ENCODE peak calls at places on chromosomes 2 and 18, in eight cellular contexts. B is mammary epithelial cell, I is tibial artery, P is uterus, Y is adrenal gland, K is Peyer's patch, A is right cardiac atrium, G is upper lobe of left lung. E is an unnamed sample.

GRCh38 chr2:233470007-233470687 is 96.4 kb downstream of the USP40 start:
- DNase-seq in B (no peak), I (peak; percentile 51), P (peak; percentile 53), Y (no peak), K (peak; percentile 54), A (peak; percentile 90), G (no peak), E (no peak)

GRCh38 chr2:71643674-71644357 is 190.5 kb downstream of the DYSF start:
- DNase-seq in B (no peak), I (no peak), P (no peak), Y (no peak), K (no peak), A (no peak), G (no peak), E (no peak)

GRCh38 chr18:10524507-10525425 is 1.1 kb upstream of the NAPG start:
- DNase-seq in B (peak; percentile 34), I (no peak), P (peak; percentile 75), Y (no peak), K (no peak), A (no peak), G (no peak), E (no peak)

GRCh38 chr2:64770781-64771334 is 117.1 kb upstream of the SERTAD2 start:
- DNase-seq in B (peak; percentile 84), I (peak; percentile 65), P (peak; percentile 87), Y (peak; percentile 90), K (no peak), A (peak; percentile 64), G (no peak), E (peak; percentile 16)

GRCh38 chr2:111664451-111664850 is 219.5 kb downstream of the ANAPC1 start:
- DNase-seq in B (no peak), I (no peak), P (no peak), Y (no peak), K (no peak), A (no peak), G (no peak), E (no peak)

GRCh38 chr2:64540615-64541014 is 16.5 kb downstream of the AFTPH start:
- DNase-seq in B (no peak), I (no peak), P (no peak), Y (no peak), K (no peak), A (no peak), G (no peak), E (no peak)

GRCh38 chr2:128782411-128783192 is 463.9 kb upstream of the HS6ST1 start:
- DNase-seq in B (no peak), I (peak; percentile 7), P (no peak), Y (no peak), K (no peak), A (no peak), G (peak; percentile 18), E (no peak)

GRCh38 chr2:9260411-9261037 is 53.9 kb downstream of the ASAP2 start:
- DNase-seq in B (no peak), I (no peak), P (no peak), Y (no peak), K (no peak), A (no peak), G (no peak), E (no peak)

GRCh38 chr2:119819846-119820245 is 60.1 kb downstream of the PTPN4 start:
- DNase-seq in B (no peak), I (no peak), P (no peak), Y (no peak), K (no peak), A (no peak), G (no peak), E (no peak)

GRCh38 chr2:215917953-215918620 is 95.3 kb downstream of the MREG start:
- DNase-seq in B (peak; percentile 76), I (no peak), P (no peak), Y (no peak), K (no peak), A (no peak), G (no peak), E (no peak)

GRCh38 chr18:22731398-22731797 is 201.7 kb upstream of the RBBP8 start:
- DNase-seq in B (no peak), I (no peak), P (no peak), Y (no peak), K (no peak), A (no peak), G (no peak), E (no peak)

GRCh38 chr2:100031604-100032003 is 110.8 kb downstream of the AFF3 start:
- DNase-seq in B (no peak), I (no peak), P (no peak), Y (no peak), K (no peak), A (no peak), G (no peak), E (no peak)

GRCh38 chr2:45567974-45568789 is 42.9 kb downstream of the SRBD1 start:
- DNase-seq in B (no peak), I (no peak), P (no peak), Y (no peak), K (no peak), A (no peak), G (no peak), E (no peak)

GRCh38 chr2:197674546-197674945 is 841 bp downstream of the RFTN2 start:
- DNase-seq in B (no peak), I (no peak), P (no peak), Y (no peak), K (no peak), A (no peak), G (no peak), E (no peak)

GRCh38 chr2:23367760-23368159 is 17.2 kb upstream of the KLHL29 start:
- DNase-seq in B (peak; percentile 8), I (no peak), P (no peak), Y (no peak), K (no peak), A (no peak), G (no peak), E (no peak)

GRCh38 chr2:240240017-240240416 is 99.6 kb upstream of the OTOS start:
- DNase-seq in B (no peak), I (no peak), P (no peak), Y (no peak), K (no peak), A (no peak), G (no peak), E (no peak)

GRCh38 chr18:61922435-61922834 is 29.6 kb upstream of the RNF152 start:
- DNase-seq in B (peak; percentile 59), I (no peak), P (no peak), Y (no peak), K (no peak), A (no peak), G (no peak), E (no peak)

GRCh38 chr2:26241928-26242436 is 2.5 kb downstream of the HADHA start:
- DNase-seq in B (no peak), I (no peak), P (no peak), Y (no peak), K (no peak), A (no peak), G (no peak), E (no peak)
- H3K4me3 ChIP-seq in B (no peak overlapping the region), I (no peak overlapping the region), P (no peak overlapping the region), Y (peak overlapping the region; percentile 74), K (no peak overlapping the region), A (no peak overlapping the region), G (no peak overlapping the region), E (peak overlapping the region; percentile 85)

GRCh38 chr2:144521702-144522101 is 1.8 kb upstream of the ZEB2 start:
- DNase-seq in B (no peak), I (peak; percentile 43), P (no peak), Y (no peak), K (no peak), A (peak; percentile 54), G (no peak), E (no peak)
- H3K4me3 ChIP-seq in B (no peak overlapping the region), I (peak overlapping the region; percentile 71), P (peak overlapping the region; percentile 74), Y (peak overlapping the region; percentile 94), K (no peak overlapping the region), A (peak overlapping the region; percentile 98), G (no peak overlapping the region), E (peak overlapping the region; percentile 89)

GRCh38 chr2:28730641-28731146 is 20.9 kb upstream of the PPP1CB start:
- DNase-seq in B (no peak), I (no peak), P (no peak), Y (no peak), K (no peak), A (no peak), G (no peak), E (no peak)

GRCh38 chr2:28737655-28738054 is 14.0 kb upstream of the PPP1CB start:
- DNase-seq in B (no peak), I (no peak), P (no peak), Y (no peak), K (no peak), A (no peak), G (no peak), E (no peak)

GRCh38 chr2:28735511-28735910 is 16.1 kb upstream of the PPP1CB start:
- DNase-seq in B (no peak), I (no peak), P (no peak), Y (no peak), K (no peak), A (no peak), G (no peak), E (no peak)

DNA sequence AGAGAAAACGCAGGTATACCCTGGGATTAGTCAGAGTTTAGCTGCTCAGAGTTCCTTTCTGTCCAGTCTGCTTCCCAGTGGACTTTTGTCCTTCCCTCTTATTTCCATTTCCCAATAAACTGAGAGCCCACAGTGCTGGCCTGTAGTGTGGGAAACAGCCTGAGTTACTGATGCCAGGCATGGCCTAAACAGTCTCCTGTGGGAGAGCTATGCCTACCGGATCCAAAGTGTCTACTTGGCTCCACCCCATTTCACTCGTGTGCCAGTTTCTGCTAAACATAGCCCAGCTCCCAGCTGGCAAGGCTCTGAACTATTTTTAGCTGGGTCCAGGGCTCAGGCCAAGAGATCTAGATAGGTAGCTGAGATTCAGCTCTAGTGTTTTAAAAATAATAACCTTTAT is 15.6 kb upstream of the PPP1CB start:
- DNase-seq in B (peak; percentile 47), I (peak; percentile 84), P (peak; percentile 73), Y (peak; percentile 93), K (no peak), A (peak; percentile 84), G (peak; percentile 86), E (peak; percentile 83)
- H3K4me3 ChIP-seq in B (no peak overlapping the region), I (peak overlapping the region; percentile 64), P (no peak overlapping the region), Y (no peak overlapping the region), K (no peak overlapping the region), A (no peak overlapping the region), G (no peak overlapping the region), E (no peak overlapping the region)

GRCh38 chr2:11872247-11872947 is 126.0 kb downstream of the LPIN1 start:
- DNase-seq in B (no peak), I (no peak), P (no peak), Y (no peak), K (no peak), A (no peak), G (no peak), E (no peak)
- H3K4me3 ChIP-seq in B (no peak overlapping the region), I (no peak overlapping the region), P (no peak overlapping the region), Y (no peak overlapping the region), K (no peak overlapping the region), A (no peak overlapping the region), G (no peak overlapping the region), E (no peak overlapping the region)

DNA sequence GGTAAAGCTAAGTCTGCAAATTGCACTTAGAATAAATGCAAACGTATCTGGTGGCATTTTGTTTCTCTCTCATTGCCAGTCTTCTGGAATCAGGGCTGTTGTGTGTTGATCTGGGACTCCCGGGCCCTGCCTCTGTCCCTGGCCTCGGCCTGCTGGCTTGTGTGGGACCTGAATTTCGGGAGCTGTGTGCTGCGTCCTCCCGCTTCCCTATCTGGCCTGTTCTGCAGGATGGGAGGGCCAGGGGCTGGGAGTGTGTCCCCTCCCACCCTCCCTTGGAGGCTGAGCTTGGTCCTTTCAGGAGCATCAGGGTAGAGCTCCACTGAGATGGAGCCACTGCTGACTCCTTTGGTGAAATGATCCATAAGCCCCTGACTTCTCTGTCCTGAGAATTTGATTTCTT is 118.5 kb downstream of the ACKR3 start:
- DNase-seq in B (no peak), I (peak; percentile 9), P (no peak), Y (no peak), K (no peak), A (no peak), G (no peak), E (no peak)
- H3K4me3 ChIP-seq in B (no peak overlapping the region), I (no peak overlapping the region), P (no peak overlapping the region), Y (no peak overlapping the region), K (no peak overlapping the region), A (no peak overlapping the region), G (no peak overlapping the region), E (no peak overlapping the region)